ENCODE peak calls at places on chromosomes 7 and 10, in six cellular contexts. One of them, this sample, is unnamed.

GRCh38 chr10:114691442-114691941 is 33.4 kb upstream of the ABLIM1 start:
- DNase-seq in H9: no peak
- DNase-seq in IMR-90: peak
- DNase-seq in neuronal stem cell: no peak
- DNase-seq in mesenchymal stem cell: peak
- DNase-seq in H1: no peak
- DNase-seq in this sample: no peak

GRCh38 chr7:36739351-36739750 is 15.1 kb upstream of the AOAH start:
- DNase-seq in H9: no peak
- DNase-seq in IMR-90: no peak
- DNase-seq in neuronal stem cell: no peak
- DNase-seq in mesenchymal stem cell: no peak
- DNase-seq in H1: no peak
- DNase-seq in this sample: no peak

GRCh38 chr7:92698237-92698841 is 108.1 kb upstream of the FAM133B start:
- DNase-seq in H9: no peak
- DNase-seq in IMR-90: peak
- DNase-seq in neuronal stem cell: peak
- DNase-seq in mesenchymal stem cell: peak
- DNase-seq in H1: no peak
- DNase-seq in this sample: no peak

GRCh38 chr10:33258951-33259350 is 75.5 kb downstream of the NRP1 start:
- DNase-seq in H9: no peak
- DNase-seq in IMR-90: peak
- DNase-seq in neuronal stem cell: peak
- DNase-seq in mesenchymal stem cell: peak
- DNase-seq in H1: no peak
- DNase-seq in this sample: peak

GRCh38 chr7:126026421-126027088 is 1096.9 kb upstream of the POT1 start:
- DNase-seq in H9: no peak
- DNase-seq in IMR-90: no peak
- DNase-seq in neuronal stem cell: peak
- DNase-seq in mesenchymal stem cell: no peak
- DNase-seq in H1: no peak
- DNase-seq in this sample: no peak

GRCh38 chr7:140242057-140243031 is 65.6 kb upstream of the KDM7A start:
- DNase-seq in H9: no peak
- DNase-seq in IMR-90: no peak
- DNase-seq in neuronal stem cell: no peak
- DNase-seq in mesenchymal stem cell: no peak
- DNase-seq in H1: no peak
- DNase-seq in this sample: no peak

GRCh38 chr7:76278540-76278939 is 23.9 kb upstream of the HSPB1 start:
- DNase-seq in H9: peak
- DNase-seq in IMR-90: no peak
- DNase-seq in neuronal stem cell: no peak
- DNase-seq in mesenchymal stem cell: no peak
- DNase-seq in H1: no peak
- DNase-seq in this sample: no peak

GRCh38 chr10:2933041-2933440 is 134.3 kb upstream of the PFKP start:
- DNase-seq in H9: no peak
- DNase-seq in IMR-90: no peak
- DNase-seq in neuronal stem cell: no peak
- DNase-seq in mesenchymal stem cell: no peak
- DNase-seq in H1: no peak
- DNase-seq in this sample: no peak

GRCh38 chr7:40811666-40812065 is 676.9 kb downstream of the SUGCT start:
- DNase-seq in H9: no peak
- DNase-seq in IMR-90: no peak
- DNase-seq in neuronal stem cell: no peak
- DNase-seq in mesenchymal stem cell: no peak
- DNase-seq in H1: no peak
- DNase-seq in this sample: no peak

GRCh38 chr10:92773776-92774175 is 74.5 kb upstream of the EXOC6 start:
- DNase-seq in H9: no peak
- DNase-seq in IMR-90: no peak
- DNase-seq in neuronal stem cell: no peak
- DNase-seq in mesenchymal stem cell: no peak
- DNase-seq in H1: no peak
- DNase-seq in this sample: peak

GRCh38 chr10:127892743-127893142 is at the start of gene CLRN3:
- DNase-seq in H9: no peak
- DNase-seq in IMR-90: no peak
- DNase-seq in neuronal stem cell: no peak
- DNase-seq in mesenchymal stem cell: no peak
- DNase-seq in H1: no peak
- DNase-seq in this sample: no peak

GRCh38 chr7:28480595-28480994 is 68.3 kb downstream of the CREB5 start:
- DNase-seq in H9: no peak
- DNase-seq in IMR-90: no peak
- DNase-seq in neuronal stem cell: no peak
- DNase-seq in mesenchymal stem cell: no peak
- DNase-seq in H1: no peak
- DNase-seq in this sample: no peak

GRCh38 chr10:122331615-122332446 is 42.7 kb upstream of the PLEKHA1 start:
- DNase-seq in H9: no peak
- DNase-seq in IMR-90: no peak
- DNase-seq in neuronal stem cell: no peak
- DNase-seq in mesenchymal stem cell: no peak
- DNase-seq in H1: no peak
- DNase-seq in this sample: no peak

GRCh38 chr7:380226-380550 is 90.2 kb downstream of the FOXL3 start:
- DNase-seq in H9: peak
- DNase-seq in IMR-90: no peak
- DNase-seq in neuronal stem cell: peak
- DNase-seq in mesenchymal stem cell: peak
- DNase-seq in H1: peak
- DNase-seq in this sample: no peak

GRCh38 chr10:127034790-127035189 is 129.6 kb downstream of the DOCK1 start:
- DNase-seq in H9: no peak
- DNase-seq in IMR-90: no peak
- DNase-seq in neuronal stem cell: peak
- DNase-seq in mesenchymal stem cell: no peak
- DNase-seq in H1: no peak
- DNase-seq in this sample: no peak

GRCh38 chr7:150990416-150991186 is at the start of gene NOS3:
- DNase-seq in H9: peak
- DNase-seq in IMR-90: no peak
- DNase-seq in neuronal stem cell: no peak
- DNase-seq in mesenchymal stem cell: no peak
- DNase-seq in H1: no peak
- DNase-seq in this sample: peak

GRCh38 chr10:131899695-131900349 is 986 bp upstream of the PPP2R2D start:
- DNase-seq in H9: no peak
- DNase-seq in IMR-90: no peak
- DNase-seq in neuronal stem cell: no peak
- DNase-seq in mesenchymal stem cell: peak
- DNase-seq in H1: no peak
- DNase-seq in this sample: no peak

GRCh38 chr10:110408943-110409342 is 88.8 kb upstream of the DUSP5 start:
- DNase-seq in H9: no peak
- DNase-seq in IMR-90: no peak
- DNase-seq in neuronal stem cell: no peak
- DNase-seq in mesenchymal stem cell: no peak
- DNase-seq in H1: no peak
- DNase-seq in this sample: peak

GRCh38 chr7:27082171-27082570 is 13.6 kb downstream of the HOXA1 start:
- DNase-seq in H9: no peak
- DNase-seq in IMR-90: no peak
- DNase-seq in neuronal stem cell: no peak
- DNase-seq in mesenchymal stem cell: no peak
- DNase-seq in H1: no peak
- DNase-seq in this sample: no peak

GRCh38 chr7:7151865-7152264 is 30.5 kb upstream of the C1GALT1 start:
- DNase-seq in H9: no peak
- DNase-seq in IMR-90: no peak
- DNase-seq in neuronal stem cell: no peak
- DNase-seq in mesenchymal stem cell: no peak
- DNase-seq in H1: no peak
- DNase-seq in this sample: no peak
- H3K14ac ChIP-seq in H9: no peak
- H3K14ac ChIP-seq in IMR-90: no peak
- H3K14ac ChIP-seq in neuronal stem cell: no peak
- H3K14ac ChIP-seq in mesenchymal stem cell: no peak
- H3K14ac ChIP-seq in H1: no peak
- H3K14ac ChIP-seq in this sample: no peak

GRCh38 chr7:16636533-16637173 is 8.9 kb downstream of the ANKMY2 start:
- DNase-seq in H9: no peak
- DNase-seq in IMR-90: peak
- DNase-seq in neuronal stem cell: no peak
- DNase-seq in mesenchymal stem cell: peak
- DNase-seq in H1: no peak
- DNase-seq in this sample: no peak
- H3K14ac ChIP-seq in H9: no peak
- H3K14ac ChIP-seq in IMR-90: no peak
- H3K14ac ChIP-seq in neuronal stem cell: no peak
- H3K14ac ChIP-seq in mesenchymal stem cell: no peak
- H3K14ac ChIP-seq in H1: no peak
- H3K14ac ChIP-seq in this sample: no peak

GRCh38 chr7:138527746-138528223 is 67.7 kb downstream of the TRIM24 start:
- DNase-seq in H9: no peak
- DNase-seq in IMR-90: no peak
- DNase-seq in neuronal stem cell: peak
- DNase-seq in mesenchymal stem cell: peak
- DNase-seq in H1: no peak
- DNase-seq in this sample: no peak
- H3K14ac ChIP-seq in H9: no peak
- H3K14ac ChIP-seq in IMR-90: no peak
- H3K14ac ChIP-seq in neuronal stem cell: no peak
- H3K14ac ChIP-seq in mesenchymal stem cell: no peak
- H3K14ac ChIP-seq in H1: no peak
- H3K14ac ChIP-seq in this sample: no peak

GRCh38 chr7:128353610-128354009 is 7.9 kb downstream of the PRRT4 start:
- DNase-seq in H9: no peak
- DNase-seq in IMR-90: no peak
- DNase-seq in neuronal stem cell: no peak
- DNase-seq in mesenchymal stem cell: no peak
- DNase-seq in H1: no peak
- DNase-seq in this sample: no peak
- H3K14ac ChIP-seq in H9: no peak
- H3K14ac ChIP-seq in IMR-90: no peak
- H3K14ac ChIP-seq in neuronal stem cell: no peak
- H3K14ac ChIP-seq in mesenchymal stem cell: no peak
- H3K14ac ChIP-seq in H1: no peak
- H3K14ac ChIP-seq in this sample: peak

This sample was measured in trophoblast cell.